ENCODE peak calls at places on chromosomes 4 and X, in four cellular contexts. J is HTR-8/SVneo; U is GM12891; S is activated CD8-positive, alpha-beta memory T cell treated with anti-CD3 and anti-CD28 coated beads, Interleukin-2, amount 50 U/mL, for 48 hours. Q is an unnamed sample.

GRCh38 chrX:69156638-69157037 is 8.6 kb downstream of the PJA1 start:
- DNase-seq in J (no peak), U (no peak), S (no peak), Q (no peak)

GRCh38 chrX:150762258-150762867 is 69.2 kb downstream of the MTMR1 start:
- DNase-seq in J (no peak), U (no peak), S (no peak), Q (no peak)

GRCh38 chr4:54898163-54898562 is 227.2 kb downstream of the KDR start:
- DNase-seq in J (no peak), U (no peak), S (no peak), Q (no peak)

GRCh38 chr4:123449780-123450179 is 53.2 kb downstream of the SPRY1 start:
- DNase-seq in J (no peak), U (no peak), S (no peak), Q (peak)

GRCh38 chrX:129983575-129984131 is 1.2 kb downstream of the BCORL1 start:
- DNase-seq in J (no peak), U (no peak), S (peak), Q (peak)

GRCh38 chr4:23814606-23815005 is 75.2 kb downstream of the PPARGC1A start:
- DNase-seq in J (no peak), U (no peak), S (no peak), Q (no peak)

GRCh38 chr4:36385951-36386561 is 104.6 kb downstream of the DTHD1 start:
- DNase-seq in J (no peak), U (peak), S (peak), Q (peak)

GRCh38 chr4:153483432-153484418 is 17.6 kb downstream of the TMEM131L start:
- DNase-seq in J (no peak), U (no peak), S (no peak), Q (no peak)

GRCh38 chr4:17469931-17470674 is 41.8 kb downstream of the QDPR start:
- DNase-seq in J (no peak), U (no peak), S (no peak), Q (no peak)

GRCh38 chr4:95898226-95898625 is 58.3 kb downstream of the PDHA2 start:
- DNase-seq in J (no peak), U (no peak), S (no peak), Q (no peak)

GRCh38 chr4:66647468-66647867 is 897.8 kb downstream of the CENPC start:
- DNase-seq in J (no peak), U (no peak), S (no peak), Q (no peak)

GRCh38 chrX:95318882-95319281 is 1365.8 kb upstream of the DIAPH2 start:
- DNase-seq in J (no peak), U (no peak), S (no peak), Q (no peak)

GRCh38 chr4:25312496-25313193 is at the start of gene ZCCHC4:
- DNase-seq in J (peak), U (peak), S (peak), Q (peak)

GRCh38 chrX:25158635-25159034 is 142.9 kb upstream of the ARX start:
- DNase-seq in J (no peak), U (no peak), S (no peak), Q (no peak)

GRCh38 chr4:113901994-113902787 is 77.3 kb downstream of the ARSJ start:
- DNase-seq in J (no peak), U (no peak), S (peak), Q (no peak)

GRCh38 chr4:88528861-88529260 is 5.3 kb upstream of the PYURF start:
- DNase-seq in J (no peak), U (no peak), S (no peak), Q (no peak)

GRCh38 chr4:56696056-56696455 is 15.0 kb upstream of the HOPX start:
- DNase-seq in J (no peak), U (no peak), S (no peak), Q (no peak)

GRCh38 chrX:73851014-73852009 is 288.3 kb downstream of the CHIC1 start:
- DNase-seq in J (no peak), U (no peak), S (no peak), Q (peak)

GRCh38 chr4:16573181-16573580 is 325.3 kb downstream of the LDB2 start:
- DNase-seq in J (no peak), U (no peak), S (no peak), Q (no peak)

GRCh38 chr4:24080871-24081270 is 191.0 kb upstream of the PPARGC1A start:
- DNase-seq in J (no peak), U (no peak), S (no peak), Q (no peak)

GRCh38 chr4:182928061-182928460 is 10.9 kb upstream of the DCTD start:
- DNase-seq in J (no peak), U (no peak), S (no peak), Q (no peak)

GRCh38 chrX:19372170-19373033 is 28.7 kb downstream of the PDHA1 start:
- DNase-seq in J (peak), U (peak), S (peak), Q (peak)

Q was measured in GM06990.